ENCODE peak calls at places on chromosomes 7 and 10, in ten cellular contexts. One of them, this sample, is unnamed.

GRCh38 chr10:12984165-12984747 is 17.3 kb downstream of the CCDC3 start:
- DNase-seq in AG10803: no peak
- DNase-seq in lower leg skin: no peak
- DNase-seq in endothelial cell: no peak
- DNase-seq in uterus: no peak
- DNase-seq in CD4-positive, alpha-beta T cell: no peak
- DNase-seq in HFF-Myc: no peak
- DNase-seq in brain microvascular endothelial cell: peak
- DNase-seq in left ventricle myocardium inferior: no peak
- DNase-seq in A549: no peak
- DNase-seq in this sample: no peak

GRCh38 chr10:65265451-65265954 is 1660.3 kb upstream of the LRRTM3 start:
- DNase-seq in AG10803: no peak
- DNase-seq in lower leg skin: no peak
- DNase-seq in endothelial cell: no peak
- DNase-seq in uterus: no peak
- DNase-seq in CD4-positive, alpha-beta T cell: no peak
- DNase-seq in HFF-Myc: no peak
- DNase-seq in brain microvascular endothelial cell: no peak
- DNase-seq in left ventricle myocardium inferior: no peak
- DNase-seq in A549: no peak
- DNase-seq in this sample: no peak

GRCh38 chr10:14329609-14330246 is 996 bp downstream of the FRMD4A start:
- DNase-seq in AG10803: no peak
- DNase-seq in lower leg skin: no peak
- DNase-seq in endothelial cell: no peak
- DNase-seq in uterus: no peak
- DNase-seq in CD4-positive, alpha-beta T cell: no peak
- DNase-seq in HFF-Myc: no peak
- DNase-seq in brain microvascular endothelial cell: no peak
- DNase-seq in left ventricle myocardium inferior: no peak
- DNase-seq in A549: no peak
- DNase-seq in this sample: no peak

GRCh38 chr7:95427914-95428516 is 6.8 kb downstream of the PON2 start:
- DNase-seq in AG10803: no peak
- DNase-seq in lower leg skin: no peak
- DNase-seq in endothelial cell: no peak
- DNase-seq in uterus: no peak
- DNase-seq in CD4-positive, alpha-beta T cell: no peak
- DNase-seq in HFF-Myc: no peak
- DNase-seq in brain microvascular endothelial cell: no peak
- DNase-seq in left ventricle myocardium inferior: no peak
- DNase-seq in A549: no peak
- DNase-seq in this sample: no peak

GRCh38 chr10:13678444-13678843 is 91.7 kb downstream of the PRPF18 start:
- DNase-seq in AG10803: no peak
- DNase-seq in lower leg skin: no peak
- DNase-seq in endothelial cell: no peak
- DNase-seq in uterus: no peak
- DNase-seq in CD4-positive, alpha-beta T cell: no peak
- DNase-seq in HFF-Myc: no peak
- DNase-seq in brain microvascular endothelial cell: no peak
- DNase-seq in left ventricle myocardium inferior: no peak
- DNase-seq in A549: no peak
- DNase-seq in this sample: no peak

GRCh38 chr7:75880242-75880641 is 1.4 kb downstream of the RHBDD2 start:
- DNase-seq in AG10803: no peak
- DNase-seq in lower leg skin: no peak
- DNase-seq in endothelial cell: no peak
- DNase-seq in uterus: no peak
- DNase-seq in CD4-positive, alpha-beta T cell: no peak
- DNase-seq in HFF-Myc: no peak
- DNase-seq in brain microvascular endothelial cell: no peak
- DNase-seq in left ventricle myocardium inferior: no peak
- DNase-seq in A549: no peak
- DNase-seq in this sample: no peak

GRCh38 chr10:71201921-71202713 is 10.3 kb upstream of the UNC5B start:
- DNase-seq in AG10803: no peak
- DNase-seq in lower leg skin: no peak
- DNase-seq in endothelial cell: no peak
- DNase-seq in uterus: no peak
- DNase-seq in CD4-positive, alpha-beta T cell: no peak
- DNase-seq in HFF-Myc: no peak
- DNase-seq in brain microvascular endothelial cell: no peak
- DNase-seq in left ventricle myocardium inferior: no peak
- DNase-seq in A549: no peak
- DNase-seq in this sample: no peak

GRCh38 chr10:88831709-88832108 is 19.9 kb downstream of the ANKRD22 start:
- DNase-seq in AG10803: no peak
- DNase-seq in lower leg skin: no peak
- DNase-seq in endothelial cell: no peak
- DNase-seq in uterus: no peak
- DNase-seq in CD4-positive, alpha-beta T cell: peak
- DNase-seq in HFF-Myc: no peak
- DNase-seq in brain microvascular endothelial cell: no peak
- DNase-seq in left ventricle myocardium inferior: no peak
- DNase-seq in A549: no peak
- DNase-seq in this sample: no peak

DNA sequence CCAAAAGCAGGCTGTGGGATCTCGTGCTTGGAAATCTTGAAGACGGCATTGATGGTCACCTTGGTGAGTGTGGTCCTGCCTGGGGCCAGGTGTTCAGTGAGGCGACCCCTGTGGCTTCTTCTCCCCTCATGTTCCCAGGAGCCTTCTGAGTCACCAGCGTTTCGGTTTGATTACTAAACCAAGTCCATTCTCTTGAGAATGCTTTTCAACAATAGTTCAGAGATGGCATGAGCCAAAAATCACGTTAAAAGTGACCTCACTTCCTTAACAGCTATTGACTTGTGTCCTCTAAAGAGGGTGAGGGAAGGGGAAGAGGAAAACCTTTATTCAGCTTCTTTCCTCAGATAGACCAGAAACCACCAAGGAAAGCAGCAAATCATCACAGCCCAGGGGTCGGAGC is 315.2 kb downstream of the GATA3 start:
- DNase-seq in AG10803: no peak
- DNase-seq in lower leg skin: no peak
- DNase-seq in endothelial cell: no peak
- DNase-seq in uterus: no peak
- DNase-seq in CD4-positive, alpha-beta T cell: no peak
- DNase-seq in HFF-Myc: no peak
- DNase-seq in brain microvascular endothelial cell: no peak
- DNase-seq in left ventricle myocardium inferior: no peak
- DNase-seq in A549: no peak
- DNase-seq in this sample: no peak
- TF ChIP-seq CTCF in AG10803: no peak
- TF ChIP-seq CTCF in lower leg skin: no peak
- TF ChIP-seq CTCF in endothelial cell: no peak
- TF ChIP-seq CTCF in uterus: no peak
- TF ChIP-seq CTCF in CD4-positive, alpha-beta T cell: no peak
- TF ChIP-seq CTCF in HFF-Myc: no peak
- TF ChIP-seq CTCF in brain microvascular endothelial cell: no peak
- TF ChIP-seq CTCF in left ventricle myocardium inferior: no peak
- TF ChIP-seq CTCF in A549: no peak
- TF ChIP-seq CTCF in this sample: no peak

DNA sequence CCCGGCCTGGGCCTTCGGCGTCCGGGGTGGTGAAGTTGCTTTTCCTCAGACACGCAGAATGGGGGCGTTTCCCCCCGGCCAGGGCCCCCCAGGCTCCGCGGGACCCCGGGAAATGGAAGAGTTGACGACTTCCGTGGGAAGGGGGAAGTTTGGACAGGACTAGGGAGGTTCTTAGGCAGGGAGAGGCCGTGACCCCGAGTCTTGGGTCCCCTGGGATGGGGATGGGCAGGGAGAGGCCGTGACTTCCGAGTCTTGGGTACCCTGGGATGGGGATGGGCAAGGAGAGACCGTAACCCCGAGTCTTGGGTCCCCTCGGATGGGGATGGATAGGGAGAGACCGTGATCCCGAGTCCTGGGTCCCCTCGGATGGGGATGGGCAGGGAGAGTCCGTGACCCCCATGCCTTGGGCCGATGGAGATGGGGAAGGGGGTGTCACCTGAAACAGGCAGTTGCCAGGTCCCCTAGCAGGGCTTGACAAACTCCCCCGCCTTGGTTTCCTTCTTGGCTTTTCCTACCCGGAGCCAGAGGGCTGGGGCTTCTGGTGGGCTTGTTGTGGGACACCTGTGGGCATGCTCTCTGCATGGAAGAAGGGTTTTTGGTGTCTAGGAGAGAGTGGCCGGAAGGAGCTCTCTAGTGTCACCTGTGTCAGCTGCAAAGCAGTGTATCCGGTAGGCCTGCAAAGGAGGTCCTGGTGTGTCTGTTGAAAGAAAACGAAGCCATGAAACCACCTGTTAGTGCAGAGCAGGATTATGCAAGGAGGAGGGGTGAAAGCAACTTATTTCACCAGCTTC is 1.1 kb downstream of the TRRAP start:
- DNase-seq in AG10803: peak
- DNase-seq in lower leg skin: no peak
- DNase-seq in endothelial cell: no peak
- DNase-seq in uterus: no peak
- DNase-seq in CD4-positive, alpha-beta T cell: peak
- DNase-seq in HFF-Myc: no peak
- DNase-seq in brain microvascular endothelial cell: no peak
- DNase-seq in left ventricle myocardium inferior: no peak
- DNase-seq in A549: peak
- DNase-seq in this sample: no peak
- TF ChIP-seq CTCF in AG10803: peak
- TF ChIP-seq CTCF in lower leg skin: no peak
- TF ChIP-seq CTCF in endothelial cell: peak
- TF ChIP-seq CTCF in uterus: no peak
- TF ChIP-seq CTCF in CD4-positive, alpha-beta T cell: peak
- TF ChIP-seq CTCF in HFF-Myc: peak
- TF ChIP-seq CTCF in brain microvascular endothelial cell: peak
- TF ChIP-seq CTCF in left ventricle myocardium inferior: peak
- TF ChIP-seq CTCF in A549: no peak
- TF ChIP-seq CTCF in this sample: no peak

DNA sequence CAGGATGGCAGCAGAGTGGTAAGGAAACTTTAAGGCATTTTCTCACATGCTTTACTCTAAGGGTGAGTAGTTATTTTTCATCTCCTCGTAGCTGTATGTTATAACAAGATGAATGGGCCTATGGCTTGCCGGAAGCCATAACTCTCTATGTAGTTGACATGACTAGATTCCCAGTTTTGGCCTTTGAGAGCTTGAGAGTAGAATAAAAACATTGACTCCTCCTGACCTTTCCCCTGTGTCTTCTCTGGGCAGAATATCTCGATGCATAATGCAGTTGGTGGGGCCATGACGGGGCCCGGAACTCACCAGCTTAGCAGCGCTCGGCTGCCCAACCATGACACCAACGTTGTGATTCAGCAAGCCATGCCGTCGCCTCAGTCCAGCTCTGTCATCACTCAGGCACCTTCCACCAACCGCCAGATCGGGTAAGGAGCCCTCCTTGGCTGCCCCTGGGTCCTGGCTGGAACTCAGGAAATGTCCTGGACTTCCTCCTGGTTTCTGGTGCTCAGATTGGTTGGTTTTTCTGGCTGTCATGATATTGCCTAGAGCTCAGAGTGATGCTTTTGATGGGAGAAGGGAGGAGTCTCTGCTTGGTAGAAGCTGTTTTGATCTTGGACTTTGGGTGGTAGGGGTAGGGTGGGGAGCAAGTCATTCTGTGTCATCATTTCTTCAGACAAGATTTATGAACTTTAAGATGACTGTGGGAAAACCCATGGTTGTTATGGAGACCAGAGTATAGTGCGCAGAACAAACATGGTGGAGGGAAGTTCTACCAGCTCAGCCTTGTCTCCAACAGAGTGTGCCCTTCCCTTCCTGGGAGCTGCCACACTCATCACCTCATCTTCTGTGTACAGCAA is 158.0 kb downstream of the CREB5 start:
- DNase-seq in AG10803: no peak
- DNase-seq in lower leg skin: no peak
- DNase-seq in endothelial cell: no peak
- DNase-seq in uterus: no peak
- DNase-seq in CD4-positive, alpha-beta T cell: no peak
- DNase-seq in HFF-Myc: no peak
- DNase-seq in brain microvascular endothelial cell: no peak
- DNase-seq in left ventricle myocardium inferior: no peak
- DNase-seq in A549: no peak
- DNase-seq in this sample: no peak
- TF ChIP-seq CTCF in AG10803: no peak
- TF ChIP-seq CTCF in lower leg skin: no peak
- TF ChIP-seq CTCF in endothelial cell: no peak
- TF ChIP-seq CTCF in uterus: no peak
- TF ChIP-seq CTCF in CD4-positive, alpha-beta T cell: no peak
- TF ChIP-seq CTCF in HFF-Myc: no peak
- TF ChIP-seq CTCF in brain microvascular endothelial cell: no peak
- TF ChIP-seq CTCF in left ventricle myocardium inferior: no peak
- TF ChIP-seq CTCF in A549: no peak
- TF ChIP-seq CTCF in this sample: no peak

GRCh38 chr10:5406918-5407317 is 2.3 kb upstream of the TUBAL3 start:
- DNase-seq in AG10803: no peak
- DNase-seq in lower leg skin: no peak
- DNase-seq in endothelial cell: no peak
- DNase-seq in uterus: no peak
- DNase-seq in CD4-positive, alpha-beta T cell: no peak
- DNase-seq in HFF-Myc: no peak
- DNase-seq in brain microvascular endothelial cell: no peak
- DNase-seq in left ventricle myocardium inferior: no peak
- DNase-seq in A549: no peak
- DNase-seq in this sample: no peak

GRCh38 chr10:5416981-5417380 is 4.6 kb downstream of the NET1 start:
- DNase-seq in AG10803: no peak
- DNase-seq in lower leg skin: no peak
- DNase-seq in endothelial cell: peak
- DNase-seq in uterus: no peak
- DNase-seq in CD4-positive, alpha-beta T cell: no peak
- DNase-seq in HFF-Myc: no peak
- DNase-seq in brain microvascular endothelial cell: no peak
- DNase-seq in left ventricle myocardium inferior: no peak
- DNase-seq in A549: no peak
- DNase-seq in this sample: no peak

GRCh38 chr10:5411941-5412276 is 448 bp upstream of the NET1 start:
- DNase-seq in AG10803: peak
- DNase-seq in lower leg skin: no peak
- DNase-seq in endothelial cell: no peak
- DNase-seq in uterus: no peak
- DNase-seq in CD4-positive, alpha-beta T cell: no peak
- DNase-seq in HFF-Myc: no peak
- DNase-seq in brain microvascular endothelial cell: no peak
- DNase-seq in left ventricle myocardium inferior: no peak
- DNase-seq in A549: no peak
- DNase-seq in this sample: no peak

GRCh38 chr10:5413012-5413938 is 918 bp downstream of the NET1 start:
- DNase-seq in AG10803: peak
- DNase-seq in lower leg skin: no peak
- DNase-seq in endothelial cell: peak
- DNase-seq in uterus: no peak
- DNase-seq in CD4-positive, alpha-beta T cell: no peak
- DNase-seq in HFF-Myc: no peak
- DNase-seq in brain microvascular endothelial cell: peak
- DNase-seq in left ventricle myocardium inferior: no peak
- DNase-seq in A549: peak
- DNase-seq in this sample: no peak

DNA sequence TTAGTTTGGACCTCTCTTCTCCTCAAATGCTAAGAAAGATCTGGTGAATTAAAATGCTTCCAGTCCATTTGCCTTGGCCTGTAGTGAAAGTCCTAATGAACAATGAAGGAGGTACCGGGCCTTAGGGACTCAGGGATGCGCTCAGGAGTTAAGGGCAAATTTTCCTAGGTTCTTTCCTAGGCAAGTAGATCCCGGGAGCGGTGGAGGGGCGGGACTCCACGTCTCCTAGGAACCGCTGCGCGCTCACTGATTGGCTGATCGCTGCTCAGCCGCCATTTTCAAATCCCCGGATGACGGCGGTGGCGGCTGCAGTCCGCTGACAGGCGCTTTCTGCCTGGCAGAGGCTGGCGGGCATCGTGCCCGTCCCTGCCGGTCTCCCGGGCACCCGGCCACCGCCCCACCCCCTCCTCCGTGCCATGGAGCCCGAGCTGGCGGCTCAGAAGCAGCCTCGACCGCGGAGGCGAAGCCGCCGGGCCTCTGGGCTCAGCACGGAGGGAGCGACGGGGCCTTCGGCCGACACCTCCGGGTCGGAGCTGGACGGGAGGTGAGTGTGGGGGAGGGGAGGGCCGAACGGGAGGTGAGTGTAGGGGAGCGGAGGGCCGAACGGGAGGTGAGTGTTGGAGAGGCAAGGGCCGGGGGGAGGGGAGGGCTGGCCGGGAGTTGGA is at the start of gene NET1:
- DNase-seq in AG10803: peak
- DNase-seq in lower leg skin: peak
- DNase-seq in endothelial cell: peak
- DNase-seq in uterus: peak
- DNase-seq in CD4-positive, alpha-beta T cell: peak
- DNase-seq in HFF-Myc: peak
- DNase-seq in brain microvascular endothelial cell: peak
- DNase-seq in left ventricle myocardium inferior: peak
- DNase-seq in A549: peak
- DNase-seq in this sample: peak
- TF ChIP-seq CTCF in AG10803: no peak
- TF ChIP-seq CTCF in lower leg skin: no peak
- TF ChIP-seq CTCF in endothelial cell: no peak
- TF ChIP-seq CTCF in uterus: no peak
- TF ChIP-seq CTCF in CD4-positive, alpha-beta T cell: no peak
- TF ChIP-seq CTCF in HFF-Myc: no peak
- TF ChIP-seq CTCF in brain microvascular endothelial cell: no peak
- TF ChIP-seq CTCF in left ventricle myocardium inferior: no peak
- TF ChIP-seq CTCF in A549: no peak
- TF ChIP-seq CTCF in this sample: no peak

This sample was measured in D721Med.